ENCODE peak calls at places on chromosomes 5 and 9, in eight cellular contexts. N is adrenal gland, U is suprapubic skin, G is IMR-90, X is ovary, D is esophagus squamous epithelium, F is HepG2, T is Peyer's patch. Q is an unnamed sample.

GRCh38 chr9:85142461-85143401 is 473.2 kb downstream of the NTRK2 start:
- DNase-seq in N (no peak), U (peak; percentile 79), G (no peak), X (no peak), D (no peak), F (peak; percentile 7), T (peak; percentile 45), Q (no peak)

GRCh38 chr9:70340572-70340971 is 73.9 kb downstream of the KLF9 start:
- DNase-seq in N (no peak), U (no peak), G (peak; percentile 57), X (no peak), D (no peak), F (peak; percentile 3), T (no peak), Q (no peak)

GRCh38 chr9:9100070-9100469 is 1300.5 kb upstream of the DMAC1 start:
- DNase-seq in N (no peak), U (no peak), G (no peak), X (no peak), D (no peak), F (no peak), T (no peak), Q (no peak)

GRCh38 chr9:70954126-70954525 is 167.3 kb downstream of the TRPM3 start:
- DNase-seq in N (no peak), U (no peak), G (peak; percentile 90), X (no peak), D (no peak), F (no peak), T (no peak), Q (no peak)

GRCh38 chr5:94523018-94523417 is 95.4 kb downstream of the KIAA0825 start:
- DNase-seq in N (no peak), U (no peak), G (no peak), X (no peak), D (no peak), F (no peak), T (no peak), Q (no peak)

GRCh38 chr5:106454651-106455415 is 1215.9 kb downstream of the EFNA5 start:
- DNase-seq in N (no peak), U (no peak), G (peak; percentile 36), X (no peak), D (no peak), F (peak; percentile 5), T (no peak), Q (peak; percentile 26)

GRCh38 chr5:67799732-67800234 is 415.8 kb upstream of the PIK3R1 start:
- DNase-seq in N (peak; percentile 50), U (no peak), G (no peak), X (no peak), D (no peak), F (peak; percentile 16), T (no peak), Q (no peak)

GRCh38 chr5:139692605-139693340 is 44.6 kb downstream of the CXXC5 start:
- DNase-seq in N (no peak), U (peak; percentile 63), G (no peak), X (no peak), D (no peak), F (no peak), T (no peak), Q (peak; percentile 54)

GRCh38 chr5:40486437-40487270 is 193.1 kb upstream of the PTGER4 start:
- DNase-seq in N (peak; percentile 27), U (no peak), G (peak; percentile 29), X (no peak), D (no peak), F (no peak), T (peak; percentile 67), Q (peak; percentile 58)

GRCh38 chr5:10030219-10030831 is 219.4 kb downstream of the ATPSCKMT start:
- DNase-seq in N (no peak), U (no peak), G (peak; percentile 60), X (no peak), D (no peak), F (peak; percentile 23), T (no peak), Q (peak; percentile 37)

GRCh38 chr5:147413266-147413665 is 96.6 kb downstream of the DPYSL3 start:
- DNase-seq in N (no peak), U (no peak), G (no peak), X (no peak), D (no peak), F (no peak), T (no peak), Q (no peak)

GRCh38 chr9:91843623-91844111 is 106.4 kb downstream of the ROR2 start:
- DNase-seq in N (peak; percentile 63), U (no peak), G (no peak), X (peak; percentile 71), D (no peak), F (no peak), T (no peak), Q (no peak)

GRCh38 chr5:150152636-150153462 is 2.8 kb downstream of the PDGFRB start:
- DNase-seq in N (no peak), U (no peak), G (peak; percentile 78), X (no peak), D (no peak), F (no peak), T (no peak), Q (no peak)

GRCh38 chr5:109880907-109881685 is 191.4 kb downstream of the MAN2A1 start:
- DNase-seq in N (no peak), U (no peak), G (peak; percentile 15), X (no peak), D (no peak), F (no peak), T (no peak), Q (no peak)

GRCh38 chr9:90343360-90343759 is 299.3 kb downstream of the DIRAS2 start:
- DNase-seq in N (no peak), U (no peak), G (peak; percentile 2), X (no peak), D (no peak), F (no peak), T (no peak), Q (no peak)

GRCh38 chr5:60551250-60551649 is 148.7 kb downstream of the DEPDC1B start:
- DNase-seq in N (no peak), U (no peak), G (no peak), X (no peak), D (no peak), F (no peak), T (no peak), Q (no peak)

GRCh38 chr9:117528225-117528624 is 113.4 kb upstream of the ASTN2 start:
- DNase-seq in N (no peak), U (no peak), G (no peak), X (no peak), D (no peak), F (no peak), T (no peak), Q (no peak)

GRCh38 chr9:92664394-92665152 is 5.4 kb downstream of the IPPK start:
- DNase-seq in N (no peak), U (peak; percentile 58), G (peak; percentile 31), X (no peak), D (no peak), F (no peak), T (no peak), Q (no peak)

GRCh38 chr5:1897816-1898450 is 15.2 kb upstream of the IRX4 start:
- DNase-seq in N (no peak), U (no peak), G (no peak), X (no peak), D (no peak), F (no peak), T (no peak), Q (no peak)

GRCh38 chr9:3863114-3863528 is 337.3 kb upstream of the RFX3 start:
- DNase-seq in N (peak; percentile 18), U (no peak), G (peak; percentile 92), X (no peak), D (no peak), F (no peak), T (no peak), Q (no peak)
- TF ChIP-seq CTCF in N (no peak), U (no peak), G (no peak), X (no peak), D (peak; percentile 31), F (no peak), T (no peak), Q (no peak)

GRCh38 chr9:86674475-86674874 is 272.8 kb downstream of the GAS1 start:
- DNase-seq in N (no peak), U (no peak), G (no peak), X (no peak), D (no peak), F (no peak), T (no peak), Q (no peak)
- H3K27me3 ChIP-seq in N (no peaks in the 10 kb centered on the region), U (no peaks in the 10 kb centered on the region), G (no peaks in the 10 kb centered on the region), X (no peaks in the 10 kb centered on the region), D (no peaks in the 10 kb centered on the region), F (peaks cover under 1% of the 10 kb centered on the region), T (no peaks in the 10 kb centered on the region), Q (no peaks in the 10 kb centered on the region)

GRCh38 chr9:136756134-136756438 is 2.0 kb downstream of the LCN8 start:
- DNase-seq in N (no peak), U (no peak), G (no peak), X (no peak), D (no peak), F (no peak), T (no peak), Q (no peak)

GRCh38 chr9:136757328-136757727 is 715 bp downstream of the LCN8 start:
- DNase-seq in N (peak; percentile 12), U (no peak), G (no peak), X (no peak), D (no peak), F (no peak), T (no peak), Q (no peak)

GRCh38 chr9:136759001-136759400 is 958 bp upstream of the LCN8 start:
- DNase-seq in N (no peak), U (no peak), G (no peak), X (no peak), D (no peak), F (no peak), T (no peak), Q (no peak)

GRCh38 chr9:136756836-136757235 is 1.2 kb downstream of the LCN8 start:
- DNase-seq in N (peak; percentile 13), U (no peak), G (no peak), X (no peak), D (no peak), F (no peak), T (no peak), Q (peak; percentile 61)

GRCh38 chr9:136757751-136758140 is 297 bp downstream of the LCN8 start:
- DNase-seq in N (peak; percentile 13), U (no peak), G (no peak), X (no peak), D (no peak), F (no peak), T (no peak), Q (peak; percentile 75)
- TF ChIP-seq POLR2A in N (no peak), U (no peak), G (no peak), X (no peak), D (no peak), F (no peak), T (no peak), Q (no peak)

DNA sequence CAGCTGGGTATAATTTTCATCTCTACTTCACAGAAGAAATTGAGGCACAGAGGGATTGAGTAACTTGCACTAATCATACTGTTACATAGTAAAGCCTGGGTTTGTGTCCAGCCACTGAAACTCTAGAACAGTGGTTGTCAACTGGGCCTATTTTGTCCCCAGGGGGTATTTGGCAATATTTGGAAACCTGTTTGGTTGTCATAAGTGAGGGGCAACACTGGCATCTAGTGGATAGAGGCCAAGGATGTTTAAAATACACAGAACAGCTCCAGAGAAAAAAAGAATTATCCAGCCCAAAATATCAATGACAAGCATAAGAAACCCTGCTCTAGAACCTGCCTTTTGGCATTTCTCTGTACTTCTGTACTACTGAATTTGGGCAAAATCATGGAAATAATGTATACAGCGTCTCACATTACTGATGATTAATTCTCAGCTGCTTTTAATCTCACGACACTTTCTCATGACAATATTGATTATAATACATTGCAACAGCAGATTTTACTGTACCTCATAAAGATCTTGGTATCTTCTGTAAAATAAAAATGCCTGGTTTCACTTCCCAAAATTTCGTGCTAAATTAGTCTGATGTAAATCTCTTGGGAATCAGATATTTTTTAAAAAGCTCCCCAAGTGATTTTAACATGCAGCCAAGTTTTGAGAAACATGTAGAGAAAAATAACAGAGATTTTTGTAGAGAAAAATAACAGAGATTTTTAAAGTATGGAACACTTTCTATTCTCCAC is 112.7 kb downstream of the RORB start:
- DNase-seq in N (no peak), U (no peak), G (no peak), X (no peak), D (no peak), F (no peak), T (no peak), Q (no peak)
- TF ChIP-seq CTCF in N (no peak), U (no peak), G (no peak), X (no peak), D (no peak), F (no peak), T (no peak), Q (no peak)

Q was measured in upper lobe of left lung.